ENCODE peak calls at places on chromosomes 12 and 14, in four cellular contexts. X is GM12878, F is HepG2, B is H1. M is an unnamed sample.

GRCh38 chr12:58583541-58583940 is 336.8 kb downstream of the LRIG3 start:
- DNase-seq in F (no peak), X (no peak), B (no peak), M (no peak)

GRCh38 chr12:113422030-113422900 is at the start of gene SDSL:
- DNase-seq in B (no peak), F (peak; percentile 48), X (peak; percentile 76), M (peak; percentile 46)

GRCh38 chr12:6294533-6295186 is 15.8 kb upstream of the PLEKHG6 start:
- DNase-seq in X (no peak), F (peak; percentile 87), B (no peak), M (no peak)

GRCh38 chr14:68638056-68638816 is 154.6 kb downstream of the ZFP36L1 start:
- DNase-seq in B (peak; percentile 42), X (no peak), F (peak; percentile 45), M (no peak)

GRCh38 chr14:104188727-104189400 is 50.5 kb downstream of the KIF26A start:
- DNase-seq in X (no peak), B (no peak), F (no peak), M (no peak)

GRCh38 chr14:76810953-76811400 is 1.7 kb downstream of the ANGEL1 start:
- DNase-seq in X (no peak), F (peak; percentile 80), B (no peak), M (peak; percentile 33)

GRCh38 chr14:54767450-54767849 is 135.2 kb downstream of the GCH1 start:
- DNase-seq in X (no peak), F (no peak), B (no peak), M (no peak)

GRCh38 chr14:68513838-68514610 is 278.8 kb downstream of the ZFP36L1 start:
- DNase-seq in F (no peak), X (peak; percentile 92), B (peak; percentile 19), M (no peak)

GRCh38 chr14:67566908-67567307 is 33.2 kb downstream of the PIGH start:
- DNase-seq in F (no peak), X (no peak), B (no peak), M (no peak)

GRCh38 chr12:120810021-120810420 is 84.4 kb downstream of the ACADS start:
- DNase-seq in F (no peak), B (no peak), X (no peak), M (no peak)

GRCh38 chr14:33567736-33568124 is 383.1 kb downstream of the EGLN3 start:
- DNase-seq in B (no peak), F (no peak), X (no peak), M (no peak)

GRCh38 chr12:14367097-14367661 is 1.7 kb downstream of the ATF7IP start:
- DNase-seq in X (peak; percentile 71), B (no peak), F (peak; percentile 29), M (no peak)

GRCh38 chr12:50542448-50542847 is 37.7 kb downstream of the DIP2B start:
- DNase-seq in X (no peak), F (no peak), B (no peak), M (no peak)

GRCh38 chr12:27899151-27899661 is 73.3 kb downstream of the PTHLH start:
- DNase-seq in F (peak; percentile 81), B (no peak), X (no peak), M (no peak)

GRCh38 chr14:50082784-50083466 is 33.4 kb downstream of the VCPKMT start:
- DNase-seq in X (peak; percentile 92), B (no peak), F (no peak), M (no peak)

GRCh38 chr12:62642509-62642908 is 175.9 kb downstream of the MON2 start:
- DNase-seq in F (no peak), B (no peak), X (no peak), M (no peak)

GRCh38 chr12:64634508-64635092 is 24.3 kb downstream of the RASSF3 start:
- DNase-seq in X (no peak), B (no peak), F (no peak), M (no peak)

GRCh38 chr12:132818562-132818961 is 10.1 kb downstream of the GOLGA3 start:
- DNase-seq in X (no peak), F (no peak), B (no peak), M (no peak)

GRCh38 chr12:54489857-54490256 is 7.7 kb upstream of the NCKAP1L start:
- DNase-seq in F (no peak), B (no peak), X (no peak), M (no peak)

GRCh38 chr14:75995372-75996041 is 9.9 kb downstream of the IFT43 start:
- DNase-seq in B (no peak), X (no peak), F (no peak), M (no peak)

GRCh38 chr12:42725839-42726238 is 136.3 kb upstream of the PRICKLE1 start:
- DNase-seq in B (no peak), F (no peak), X (no peak), M (no peak)

GRCh38 chr14:105858676-105859025 is 332.3 kb downstream of the TMEM121 start:
- DNase-seq in F (no peak), B (no peak), X (no peak), M (no peak)

GRCh38 chr12:26278666-26279065 is 83.3 kb downstream of the SSPN start:
- DNase-seq in F (no peak), X (no peak), B (no peak), M (no peak)

GRCh38 chr14:99075061-99075460 is 196.9 kb downstream of the BCL11B start:
- DNase-seq in X (no peak), B (peak; percentile 29), F (no peak), M (no peak)

GRCh38 chr14:76272774-76273173 is 103.2 kb upstream of the ESRRB start:
- DNase-seq in X (no peak), F (no peak), B (no peak), M (no peak)

GRCh38 chr14:104563742-104564615 is 15.6 kb upstream of the C14orf180 start:
- DNase-seq in F (peak; percentile 18), X (no peak), B (peak; percentile 96), M (peak; percentile 86)

GRCh38 chr12:122148657-122149056 is 25.4 kb downstream of the IL31 start:
- DNase-seq in B (no peak), F (no peak), X (no peak), M (no peak)

GRCh38 chr12:47636908-47637780 is 68.7 kb downstream of the RPAP3 start:
- DNase-seq in F (peak; percentile 58), B (peak; percentile 86), X (no peak), M (no peak)

GRCh38 chr12:52975820-52976573 is 27.1 kb downstream of the KRT18 start:
- DNase-seq in X (no peak), F (peak; percentile 68), B (no peak), M (no peak)

GRCh38 chr14:99760817-99761216 is 32.4 kb upstream of the EML1 start:
- DNase-seq in X (no peak), F (no peak), B (no peak), M (no peak)

GRCh38 chr14:39138450-39138849 is 24.3 kb downstream of the GEMIN2 start:
- DNase-seq in X (no peak), F (no peak), B (no peak), M (no peak)

GRCh38 chr14:80973918-80974317 is 18.5 kb downstream of the TSHR start:
- DNase-seq in B (no peak), X (no peak), F (no peak), M (no peak)

GRCh38 chr12:29317556-29318363 is 63.2 kb downstream of the ERGIC2 start:
- DNase-seq in F (peak; percentile 62), X (peak; percentile 52), B (no peak), M (peak; percentile 61)

GRCh38 chr14:28671425-28671824 is 95.2 kb upstream of the FOXG1 start:
- DNase-seq in B (no peak), F (no peak), X (no peak), M (no peak)

GRCh38 chr14:28661171-28661772 is 105.3 kb upstream of the FOXG1 start:
- DNase-seq in B (peak; percentile 53), X (no peak), F (peak; percentile 16), M (no peak)

DNA sequence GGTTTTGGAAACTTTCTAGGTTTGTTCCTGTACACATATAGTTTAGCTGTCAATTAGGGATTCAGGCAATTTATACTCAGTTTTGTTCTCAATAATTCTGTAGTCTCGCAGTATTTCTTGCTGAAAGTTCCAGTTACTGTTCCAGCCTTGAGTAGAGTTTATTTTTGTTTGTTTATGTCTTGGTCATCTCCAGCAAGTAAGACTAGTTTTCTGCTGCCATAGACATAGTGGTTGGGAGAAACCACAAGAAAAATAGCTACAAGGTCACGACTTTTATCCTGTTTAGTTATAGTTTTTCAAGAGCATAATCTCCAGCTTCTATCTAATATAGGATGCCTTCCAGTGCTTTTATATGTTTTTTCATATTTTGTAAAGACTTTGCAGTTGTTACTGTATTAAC is 99.6 kb upstream of the FOXG1 start:
- DNase-seq in B (no peak), F (no peak), X (no peak), M (no peak)
- TF ChIP-seq SP1 in B (no peak), F (no peak), X (no peak), M (no peak)

GRCh38 chr14:90837355-90837754 is 21.1 kb upstream of the TTC7B start:
- DNase-seq in B (no peak), F (no peak), X (no peak), M (no peak)
- TF ChIP-seq SUZ12 in B (no peak), F (no peak), X (no peak), M (no peak)

DNA sequence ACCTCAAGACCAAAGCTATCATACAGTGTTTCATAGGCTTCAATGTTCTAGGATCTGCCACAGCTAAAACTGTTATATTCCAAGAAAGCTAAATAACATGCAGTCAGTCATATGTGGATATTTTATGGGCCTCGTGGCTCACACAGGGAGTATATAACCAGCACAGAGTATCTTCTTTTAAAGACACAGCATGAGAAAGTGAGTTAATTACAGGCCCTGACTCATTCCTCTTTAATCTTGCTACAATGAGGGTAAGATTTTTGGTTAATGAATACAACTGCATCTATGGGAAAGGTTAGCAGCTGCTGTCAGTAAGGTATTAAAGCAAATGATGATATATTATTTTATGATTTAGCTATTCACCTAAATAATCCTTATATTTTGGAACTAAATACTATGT is 111.0 kb downstream of the TRAFD1 start:
- DNase-seq in F (no peak), X (no peak), B (no peak), M (no peak)
- TF ChIP-seq SP1 in F (no peak), X (no peak), B (no peak), M (no peak)

GRCh38 chr14:19917955-19918518 is 2.4 kb upstream of the OR4K5 start:
- DNase-seq in X (no peak), B (no peak), F (peak; percentile 47), M (no peak)

GRCh38 chr14:19917243-19917642 is 3.2 kb upstream of the OR4K5 start:
- DNase-seq in B (no peak), F (no peak), X (no peak), M (no peak)

GRCh38 chr14:19918553-19919264 is 1.7 kb upstream of the OR4K5 start:
- DNase-seq in X (no peak), B (no peak), F (peak; percentile 9), M (no peak)

DNA sequence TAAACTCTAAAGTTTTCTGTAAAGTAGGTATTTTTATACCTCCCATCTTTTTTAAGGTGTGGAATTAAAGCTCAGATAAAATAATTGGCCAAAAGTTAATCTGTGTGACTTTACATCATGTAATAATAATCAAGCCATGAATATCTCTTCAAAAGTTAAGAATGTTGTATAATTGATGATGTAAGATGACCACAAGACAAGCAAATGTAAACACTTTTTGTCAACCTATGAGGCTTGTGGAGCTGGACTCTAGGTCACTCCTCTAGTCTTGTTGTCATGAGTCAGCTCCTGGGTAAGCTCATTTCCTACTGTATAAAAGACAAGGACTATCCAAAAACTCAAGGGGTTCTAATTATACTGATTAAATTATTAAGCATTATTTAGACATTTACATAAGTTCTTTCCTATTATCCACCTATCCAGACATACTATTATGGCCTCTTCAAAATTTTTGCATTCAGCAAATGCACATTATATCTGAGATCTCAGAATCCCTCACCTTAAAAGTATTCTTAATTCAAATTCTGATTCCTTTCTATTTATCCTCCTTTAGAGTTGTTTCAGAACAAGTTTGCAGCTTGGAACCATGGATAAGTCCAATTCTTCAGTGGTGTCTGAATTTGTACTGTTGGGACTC is at the start of gene OR4K5:
- DNase-seq in B (no peak), X (no peak), F (no peak), M (no peak)
- TF ChIP-seq SUZ12 in B (no peak), X (no peak), F (no peak), M (no peak)

GRCh38 chr14:94773682-94774211 is 3.8 kb upstream of the GSC start:
- DNase-seq in X (no peak), B (peak; percentile 58), F (no peak), M (no peak)
- TF ChIP-seq SP1 in X (no peak), B (no peak), F (no peak), M (no peak)

M was measured in HEK293T.